ENCODE peak calls at places on chromosomes 12 and 14, in six cellular contexts. G is cardiac muscle cell, U is stomach, H is body of pancreas, N is aorta, K is SJSA1. C is an unnamed sample.

GRCh38 chr14:79320561-79320960 is 890.7 kb downstream of the DIO2 start:
- DNase-seq in G (no peak), U (no peak), H (no peak), N (no peak), K (no peak), C (no peak)

GRCh38 chr14:77314539-77314938 is 6.1 kb downstream of the POMT2 start:
- DNase-seq in G (no peak), U (no peak), H (no peak), N (no peak), K (no peak), C (no peak)

GRCh38 chr12:113853491-113853890 is 112.6 kb downstream of the RBM19 start:
- DNase-seq in G (no peak), U (no peak), H (no peak), N (no peak), K (no peak), C (no peak)

GRCh38 chr14:69242311-69243224 is 17.4 kb upstream of the GALNT16 start:
- DNase-seq in G (peak; percentile 66), U (peak; percentile 69), H (peak; percentile 69), N (peak; percentile 55), K (no peak), C (peak; percentile 27)

GRCh38 chr12:12636641-12637040 is 25.0 kb downstream of the CREBL2 start:
- DNase-seq in G (no peak), U (no peak), H (no peak), N (no peak), K (no peak), C (no peak)

GRCh38 chr12:1307796-1308195 is 286.6 kb downstream of the FBXL14 start:
- DNase-seq in G (no peak), U (no peak), H (no peak), N (no peak), K (no peak), C (no peak)

GRCh38 chr12:100504820-100505219 is 31.2 kb downstream of the NR1H4 start:
- DNase-seq in G (no peak), U (peak; percentile 50), H (peak; percentile 58), N (no peak), K (no peak), C (no peak)

GRCh38 chr12:45728625-45729232 is 777 bp upstream of the ARID2 start:
- DNase-seq in G (peak; percentile 97), U (peak; percentile 97), H (peak; percentile 96), N (peak; percentile 98), K (peak; percentile 97), C (peak; percentile 73)

GRCh38 chr14:60093606-60094005 is 1.9 kb downstream of the PCNX4 start:
- DNase-seq in G (no peak), U (no peak), H (no peak), N (no peak), K (no peak), C (no peak)

GRCh38 chr14:105444859-105445258 is 25.2 kb downstream of the MTA1 start:
- DNase-seq in G (no peak), U (no peak), H (no peak), N (no peak), K (no peak), C (no peak)

GRCh38 chr14:105445901-105446845 is 26.5 kb downstream of the MTA1 start:
- DNase-seq in G (no peak), U (no peak), H (no peak), N (no peak), K (no peak), C (no peak)

GRCh38 chr14:105442834-105443233 is 23.2 kb downstream of the MTA1 start:
- DNase-seq in G (no peak), U (no peak), H (no peak), N (no peak), K (no peak), C (no peak)

GRCh38 chr14:105446971-105447370 is 27.3 kb downstream of the MTA1 start:
- DNase-seq in G (no peak), U (no peak), H (no peak), N (no peak), K (no peak), C (no peak)

DNA sequence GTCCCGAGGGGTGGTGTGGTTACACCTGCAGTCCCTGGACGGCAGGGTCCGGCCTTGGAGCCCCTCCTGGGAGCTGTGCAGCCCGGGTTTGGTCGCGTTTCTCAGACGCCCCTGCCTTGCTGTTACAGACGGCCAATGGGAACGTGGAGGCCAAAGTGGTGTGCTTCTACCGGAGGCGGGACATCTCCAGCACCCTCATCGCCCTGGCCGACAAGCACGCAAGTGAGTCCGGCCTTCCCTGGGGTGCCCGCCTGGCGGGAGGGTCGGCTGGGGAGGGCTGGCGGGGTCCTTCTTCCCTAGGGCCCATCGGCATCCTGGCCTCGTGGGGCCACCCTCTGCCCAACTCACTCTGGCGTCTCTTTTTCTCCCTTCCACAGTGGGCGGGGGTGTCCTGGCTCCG is 25.7 kb downstream of the MTA1 start:
- DNase-seq in G (no peak), U (no peak), H (no peak), N (no peak), K (no peak), C (no peak)
- H3K4me3 ChIP-seq in G (no peak overlapping the region), U (no peak overlapping the region), H (no peak overlapping the region), N (no peak overlapping the region), K (no peak overlapping the region), C (no peak overlapping the region)

DNA sequence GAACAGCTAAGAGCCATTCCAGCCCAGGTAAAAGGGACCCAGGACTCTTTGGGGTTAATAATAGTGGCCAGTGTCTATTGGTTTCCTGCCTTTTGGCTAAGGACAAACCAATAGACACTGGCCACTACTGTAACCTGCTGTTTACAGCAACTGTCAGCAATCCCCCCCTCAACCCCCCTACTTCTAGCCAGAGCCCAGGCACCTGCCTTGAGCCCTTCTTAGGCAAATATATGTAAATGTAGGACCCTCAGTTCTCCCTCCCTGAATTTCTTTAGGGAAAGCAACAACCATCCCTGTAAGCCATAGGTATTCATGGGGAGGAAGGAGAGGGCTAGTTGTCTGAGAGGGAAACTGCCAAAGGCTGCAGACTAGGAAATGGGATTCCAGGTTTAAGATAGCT is 22.3 kb downstream of the HOXC4 start:
- DNase-seq in G (no peak), U (no peak), H (no peak), N (no peak), K (no peak), C (no peak)
- H3K27me3 ChIP-seq in G (peaks cover 99% of the 10 kb centered on the region), U (no peaks in the 10 kb centered on the region), H (peaks cover 6% of the 10 kb centered on the region), N (peaks cover 2% of the 10 kb centered on the region), K (no peaks in the 10 kb centered on the region), C (peaks cover 10% of the 10 kb centered on the region)

GRCh38 chr14:73025544-73025943 is 1.4 kb downstream of the ZFYVE1 start:
- DNase-seq in G (no peak), U (no peak), H (no peak), N (no peak), K (no peak), C (no peak)
- H3K4me3 ChIP-seq in G (peak overlapping the region; percentile 59), U (no peak overlapping the region), H (no peak overlapping the region), N (no peak overlapping the region), K (no peak overlapping the region), C (peak overlapping the region; percentile 84)

GRCh38 chr12:96986883-96987523 is 79.9 kb downstream of the NEDD1 start:
- DNase-seq in G (peak; percentile 45), U (no peak), H (peak; percentile 22), N (no peak), K (no peak), C (no peak)

GRCh38 chr12:96994900-96995299 is 87.8 kb downstream of the NEDD1 start:
- DNase-seq in G (no peak), U (no peak), H (no peak), N (no peak), K (no peak), C (no peak)

GRCh38 chr12:96989916-96990315 is 82.9 kb downstream of the NEDD1 start:
- DNase-seq in G (peak; percentile 36), U (no peak), H (peak; percentile 52), N (no peak), K (no peak), C (no peak)

GRCh38 chr12:96985515-96986362 is 78.7 kb downstream of the NEDD1 start:
- DNase-seq in G (peak; percentile 43), U (peak; percentile 35), H (peak; percentile 30), N (no peak), K (no peak), C (no peak)

GRCh38 chr12:96988919-96989318 is 81.9 kb downstream of the NEDD1 start:
- DNase-seq in G (no peak), U (no peak), H (no peak), N (no peak), K (no peak), C (no peak)
- H3K27me3 ChIP-seq in G (peaks cover 24% of the 10 kb centered on the region), U (no peaks in the 10 kb centered on the region), H (no peaks in the 10 kb centered on the region), N (no peaks in the 10 kb centered on the region), K (peaks cover 16% of the 10 kb centered on the region), C (peaks cover 10% of the 10 kb centered on the region)